ENCODE peak calls at places on chromosome 9, in seven cellular contexts. D is Calu3; G is activated T-helper 1 cell treated with Interleukin-2 at 50 U/mL for 16 hours; Z is transverse colon; V is stomach; I is activated CD8-positive, alpha-beta memory T cell treated with anti-CD3 and anti-CD28 coated beads for 48 hours; U is NCI-H774. F is an unnamed sample.

GRCh38 chr9:125233678-125234077 is 7.5 kb downstream of the HSPA5 start:
- DNase-seq in I (no peak), G (no peak), V (no peak), Z (no peak), U (no peak), D (no peak), F (no peak)

GRCh38 chr9:104776787-104777186 is 12.9 kb downstream of the NIPSNAP3B start:
- DNase-seq in D (no peak), V (no peak), G (no peak), Z (no peak), U (no peak), I (no peak), F (no peak)

GRCh38 chr9:131668439-131669233 is 71.2 kb downstream of the RAPGEF1 start:
- DNase-seq in D (no peak), U (no peak), V (peak), Z (no peak), G (peak), I (peak), F (no peak)

GRCh38 chr9:137721479-137721878 is 102.7 kb downstream of the EHMT1 start:
- DNase-seq in U (no peak), D (no peak), G (no peak), Z (no peak), I (no peak), V (no peak), F (no peak)

GRCh38 chr9:124511891-124512805 is 4.9 kb upstream of the NR5A1 start:
- DNase-seq in U (no peak), V (no peak), I (no peak), Z (no peak), G (no peak), D (no peak), F (no peak)

GRCh38 chr9:16442622-16443021 is 427.8 kb downstream of the BNC2 start:
- DNase-seq in V (no peak), G (no peak), D (peak), Z (no peak), U (no peak), I (no peak), F (no peak)

GRCh38 chr9:68832853-68833518 is 127.9 kb downstream of the PIP5K1B start:
- DNase-seq in U (no peak), G (no peak), D (no peak), Z (no peak), I (no peak), V (no peak), F (peak)

GRCh38 chr9:114347675-114348074 is 18.0 kb downstream of the ORM2 start:
- DNase-seq in U (no peak), Z (no peak), G (no peak), D (no peak), V (no peak), I (no peak), F (no peak)

F was measured in prostate gland.